ENCODE peak calls at places on chromosomes 16 and 17, in four cellular contexts. Z is hippocampal formation, C is AML-193, O is GM13976. X is an unnamed sample.
A peak's percentile ranks its signal among the peaks of the same experiment; 100 is the strongest.

GRCh38 chr17:77693301-77693700 is 265.2 kb upstream of the TNRC6C start:
- DNase-seq in Z (no peak), C (no peak), O (no peak), X (no peak)

GRCh38 chr17:4897785-4898184 is 1.6 kb upstream of the C17orf107 start:
- DNase-seq in Z (no peak), C (no peak), O (no peak), X (no peak)

GRCh38 chr17:8079291-8080207 is 8.0 kb downstream of the ALOX12B start:
- DNase-seq in Z (peak; percentile 29), C (peak; percentile 27), O (peak; percentile 95), X (peak; percentile 48)

GRCh38 chr16:19696312-19696711 is 21.7 kb downstream of the KNOP1 start:
- DNase-seq in Z (no peak), C (no peak), O (no peak), X (no peak)

GRCh38 chr17:36661688-36662087 is 60.3 kb downstream of the MRM1 start:
- DNase-seq in Z (no peak), C (no peak), O (no peak), X (no peak)

GRCh38 chr16:52603015-52603414 is 56.1 kb upstream of the TOX3 start:
- DNase-seq in Z (no peak), C (no peak), O (no peak), X (no peak)

GRCh38 chr16:31215287-31216115 is 1.4 kb downstream of the PYDC1 start:
- DNase-seq in Z (no peak), C (no peak), O (peak; percentile 72), X (no peak)

GRCh38 chr16:65875362-65876199 is 490.9 kb upstream of the CDH5 start:
- DNase-seq in Z (no peak), C (no peak), O (no peak), X (no peak)

GRCh38 chr16:57807968-57808528 is 5.8 kb upstream of the KIFC3 start:
- DNase-seq in Z (peak; percentile 40), C (peak; percentile 53), O (peak; percentile 83), X (peak; percentile 76)

GRCh38 chr16:47018223-47018891 is 44.9 kb upstream of the DNAJA2 start:
- DNase-seq in Z (no peak), C (no peak), O (peak; percentile 87), X (no peak)

GRCh38 chr17:17186051-17186450 is 20.1 kb downstream of the PLD6 start:
- DNase-seq in Z (no peak), C (no peak), O (peak; percentile 75), X (no peak)

GRCh38 chr17:38672788-38673713 is 1.7 kb downstream of the EPOP start:
- DNase-seq in Z (no peak), C (no peak), O (no peak), X (no peak)

X was measured in globus pallidus.